ENCODE peak calls at places on chromosome 7, in eight cellular contexts. One of them, this sample, is unnamed.

GRCh38 chr7:51233375-51233774 is 83.2 kb downstream of the COBL start:
- DNase-seq in stimulated activated CD4-positive, alpha-beta T cell treated with anti-CD3 and anti-CD28 coated beads, Interleukin-1b, Interleukin-23, amount 100 ng/mL, for 48 hours: no peak
- DNase-seq in stimulated activated CD8-positive, alpha-beta memory T cell treated with anti-CD3 and anti-CD28 coated beads, Interleukin-2, amount 100 ng/mL, for 48 hours: no peak
- DNase-seq in ecto neural progenitor cell: no peak
- DNase-seq in esophagus muscularis mucosa: no peak
- DNase-seq in HCT116: no peak
- DNase-seq in fibroblast of pulmonary artery: no peak
- DNase-seq in HL-60: no peak
- DNase-seq in this sample: no peak

GRCh38 chr7:81584667-81585066 is 185.2 kb downstream of the HGF start:
- DNase-seq in stimulated activated CD8-positive, alpha-beta memory T cell treated with anti-CD3 and anti-CD28 coated beads, Interleukin-2, amount 100 ng/mL, for 48 hours: no peak
- DNase-seq in fibroblast of pulmonary artery: peak
- DNase-seq in ecto neural progenitor cell: no peak
- DNase-seq in esophagus muscularis mucosa: no peak
- DNase-seq in stimulated activated CD4-positive, alpha-beta T cell treated with anti-CD3 and anti-CD28 coated beads, Interleukin-1b, Interleukin-23, amount 100 ng/mL, for 48 hours: no peak
- DNase-seq in HL-60: no peak
- DNase-seq in HCT116: no peak
- DNase-seq in this sample: no peak

GRCh38 chr7:697259-697615 is 29.3 kb upstream of the DNAAF5 start:
- DNase-seq in HL-60: no peak
- DNase-seq in fibroblast of pulmonary artery: no peak
- DNase-seq in stimulated activated CD4-positive, alpha-beta T cell treated with anti-CD3 and anti-CD28 coated beads, Interleukin-1b, Interleukin-23, amount 100 ng/mL, for 48 hours: no peak
- DNase-seq in stimulated activated CD8-positive, alpha-beta memory T cell treated with anti-CD3 and anti-CD28 coated beads, Interleukin-2, amount 100 ng/mL, for 48 hours: no peak
- DNase-seq in ecto neural progenitor cell: no peak
- DNase-seq in esophagus muscularis mucosa: no peak
- DNase-seq in HCT116: no peak
- DNase-seq in this sample: no peak

GRCh38 chr7:150737265-150738055 is at the start of gene GIMAP5:
- DNase-seq in fibroblast of pulmonary artery: no peak
- DNase-seq in stimulated activated CD4-positive, alpha-beta T cell treated with anti-CD3 and anti-CD28 coated beads, Interleukin-1b, Interleukin-23, amount 100 ng/mL, for 48 hours: peak
- DNase-seq in stimulated activated CD8-positive, alpha-beta memory T cell treated with anti-CD3 and anti-CD28 coated beads, Interleukin-2, amount 100 ng/mL, for 48 hours: no peak
- DNase-seq in esophagus muscularis mucosa: no peak
- DNase-seq in ecto neural progenitor cell: peak
- DNase-seq in HL-60: no peak
- DNase-seq in HCT116: no peak
- DNase-seq in this sample: peak

GRCh38 chr7:1856161-1856965 is 186.3 kb downstream of the ELFN1 start:
- DNase-seq in HL-60: no peak
- DNase-seq in stimulated activated CD8-positive, alpha-beta memory T cell treated with anti-CD3 and anti-CD28 coated beads, Interleukin-2, amount 100 ng/mL, for 48 hours: no peak
- DNase-seq in stimulated activated CD4-positive, alpha-beta T cell treated with anti-CD3 and anti-CD28 coated beads, Interleukin-1b, Interleukin-23, amount 100 ng/mL, for 48 hours: no peak
- DNase-seq in HCT116: no peak
- DNase-seq in ecto neural progenitor cell: peak
- DNase-seq in esophagus muscularis mucosa: no peak
- DNase-seq in fibroblast of pulmonary artery: no peak
- DNase-seq in this sample: no peak

GRCh38 chr7:6346581-6346980 is 74.2 kb upstream of the CYTH3 start:
- DNase-seq in esophagus muscularis mucosa: no peak
- DNase-seq in stimulated activated CD8-positive, alpha-beta memory T cell treated with anti-CD3 and anti-CD28 coated beads, Interleukin-2, amount 100 ng/mL, for 48 hours: no peak
- DNase-seq in ecto neural progenitor cell: no peak
- DNase-seq in stimulated activated CD4-positive, alpha-beta T cell treated with anti-CD3 and anti-CD28 coated beads, Interleukin-1b, Interleukin-23, amount 100 ng/mL, for 48 hours: no peak
- DNase-seq in HL-60: no peak
- DNase-seq in HCT116: no peak
- DNase-seq in fibroblast of pulmonary artery: no peak
- DNase-seq in this sample: no peak

GRCh38 chr7:107384025-107384424 is 85.8 kb upstream of the GPR22 start:
- DNase-seq in stimulated activated CD4-positive, alpha-beta T cell treated with anti-CD3 and anti-CD28 coated beads, Interleukin-1b, Interleukin-23, amount 100 ng/mL, for 48 hours: no peak
- DNase-seq in esophagus muscularis mucosa: no peak
- DNase-seq in fibroblast of pulmonary artery: no peak
- DNase-seq in HCT116: no peak
- DNase-seq in ecto neural progenitor cell: no peak
- DNase-seq in HL-60: no peak
- DNase-seq in stimulated activated CD8-positive, alpha-beta memory T cell treated with anti-CD3 and anti-CD28 coated beads, Interleukin-2, amount 100 ng/mL, for 48 hours: no peak
- DNase-seq in this sample: no peak

GRCh38 chr7:18393465-18394118 is 102.0 kb upstream of the HDAC9 start:
- DNase-seq in fibroblast of pulmonary artery: no peak
- DNase-seq in stimulated activated CD8-positive, alpha-beta memory T cell treated with anti-CD3 and anti-CD28 coated beads, Interleukin-2, amount 100 ng/mL, for 48 hours: no peak
- DNase-seq in HCT116: no peak
- DNase-seq in HL-60: no peak
- DNase-seq in esophagus muscularis mucosa: no peak
- DNase-seq in stimulated activated CD4-positive, alpha-beta T cell treated with anti-CD3 and anti-CD28 coated beads, Interleukin-1b, Interleukin-23, amount 100 ng/mL, for 48 hours: no peak
- DNase-seq in ecto neural progenitor cell: no peak
- DNase-seq in this sample: no peak

GRCh38 chr7:12796397-12797136 is 109.1 kb downstream of the ARL4A start:
- DNase-seq in stimulated activated CD4-positive, alpha-beta T cell treated with anti-CD3 and anti-CD28 coated beads, Interleukin-1b, Interleukin-23, amount 100 ng/mL, for 48 hours: no peak
- DNase-seq in ecto neural progenitor cell: no peak
- DNase-seq in esophagus muscularis mucosa: no peak
- DNase-seq in HL-60: no peak
- DNase-seq in fibroblast of pulmonary artery: no peak
- DNase-seq in HCT116: no peak
- DNase-seq in stimulated activated CD8-positive, alpha-beta memory T cell treated with anti-CD3 and anti-CD28 coated beads, Interleukin-2, amount 100 ng/mL, for 48 hours: no peak
- DNase-seq in this sample: no peak

GRCh38 chr7:3309140-3309539 is 8.1 kb downstream of the SDK1 start:
- DNase-seq in ecto neural progenitor cell: no peak
- DNase-seq in HCT116: no peak
- DNase-seq in stimulated activated CD4-positive, alpha-beta T cell treated with anti-CD3 and anti-CD28 coated beads, Interleukin-1b, Interleukin-23, amount 100 ng/mL, for 48 hours: no peak
- DNase-seq in HL-60: no peak
- DNase-seq in fibroblast of pulmonary artery: peak
- DNase-seq in esophagus muscularis mucosa: no peak
- DNase-seq in stimulated activated CD8-positive, alpha-beta memory T cell treated with anti-CD3 and anti-CD28 coated beads, Interleukin-2, amount 100 ng/mL, for 48 hours: no peak
- DNase-seq in this sample: no peak

GRCh38 chr7:19530852-19531251 is 178.0 kb downstream of the POLR1F start:
- DNase-seq in HL-60: no peak
- DNase-seq in ecto neural progenitor cell: no peak
- DNase-seq in stimulated activated CD8-positive, alpha-beta memory T cell treated with anti-CD3 and anti-CD28 coated beads, Interleukin-2, amount 100 ng/mL, for 48 hours: no peak
- DNase-seq in esophagus muscularis mucosa: no peak
- DNase-seq in HCT116: no peak
- DNase-seq in fibroblast of pulmonary artery: no peak
- DNase-seq in stimulated activated CD4-positive, alpha-beta T cell treated with anti-CD3 and anti-CD28 coated beads, Interleukin-1b, Interleukin-23, amount 100 ng/mL, for 48 hours: no peak
- DNase-seq in this sample: no peak

GRCh38 chr7:99860281-99861127 is 16.3 kb downstream of the OR2AE1 start:
- DNase-seq in HL-60: no peak
- DNase-seq in fibroblast of pulmonary artery: peak
- DNase-seq in HCT116: no peak
- DNase-seq in ecto neural progenitor cell: no peak
- DNase-seq in stimulated activated CD8-positive, alpha-beta memory T cell treated with anti-CD3 and anti-CD28 coated beads, Interleukin-2, amount 100 ng/mL, for 48 hours: no peak
- DNase-seq in esophagus muscularis mucosa: no peak
- DNase-seq in stimulated activated CD4-positive, alpha-beta T cell treated with anti-CD3 and anti-CD28 coated beads, Interleukin-1b, Interleukin-23, amount 100 ng/mL, for 48 hours: no peak
- DNase-seq in this sample: peak

GRCh38 chr7:22702516-22702915 is 24.5 kb upstream of the IL6 start:
- DNase-seq in stimulated activated CD4-positive, alpha-beta T cell treated with anti-CD3 and anti-CD28 coated beads, Interleukin-1b, Interleukin-23, amount 100 ng/mL, for 48 hours: no peak
- DNase-seq in ecto neural progenitor cell: no peak
- DNase-seq in stimulated activated CD8-positive, alpha-beta memory T cell treated with anti-CD3 and anti-CD28 coated beads, Interleukin-2, amount 100 ng/mL, for 48 hours: no peak
- DNase-seq in HCT116: no peak
- DNase-seq in fibroblast of pulmonary artery: no peak
- DNase-seq in HL-60: no peak
- DNase-seq in esophagus muscularis mucosa: no peak
- DNase-seq in this sample: no peak

GRCh38 chr7:134527979-134528371 is 608 bp downstream of the AKR1B10 start:
- DNase-seq in stimulated activated CD4-positive, alpha-beta T cell treated with anti-CD3 and anti-CD28 coated beads, Interleukin-1b, Interleukin-23, amount 100 ng/mL, for 48 hours: no peak
- DNase-seq in fibroblast of pulmonary artery: peak
- DNase-seq in esophagus muscularis mucosa: no peak
- DNase-seq in stimulated activated CD8-positive, alpha-beta memory T cell treated with anti-CD3 and anti-CD28 coated beads, Interleukin-2, amount 100 ng/mL, for 48 hours: no peak
- DNase-seq in HCT116: no peak
- DNase-seq in ecto neural progenitor cell: no peak
- DNase-seq in HL-60: no peak
- DNase-seq in this sample: no peak

GRCh38 chr7:460374-461117 is 59.1 kb downstream of the PDGFA start:
- DNase-seq in HCT116: no peak
- DNase-seq in esophagus muscularis mucosa: no peak
- DNase-seq in HL-60: no peak
- DNase-seq in fibroblast of pulmonary artery: peak
- DNase-seq in ecto neural progenitor cell: peak
- DNase-seq in stimulated activated CD8-positive, alpha-beta memory T cell treated with anti-CD3 and anti-CD28 coated beads, Interleukin-2, amount 100 ng/mL, for 48 hours: no peak
- DNase-seq in stimulated activated CD4-positive, alpha-beta T cell treated with anti-CD3 and anti-CD28 coated beads, Interleukin-1b, Interleukin-23, amount 100 ng/mL, for 48 hours: no peak
- DNase-seq in this sample: no peak

GRCh38 chr7:148763622-148764021 is 64.9 kb downstream of the CUL1 start:
- DNase-seq in stimulated activated CD4-positive, alpha-beta T cell treated with anti-CD3 and anti-CD28 coated beads, Interleukin-1b, Interleukin-23, amount 100 ng/mL, for 48 hours: no peak
- DNase-seq in esophagus muscularis mucosa: no peak
- DNase-seq in stimulated activated CD8-positive, alpha-beta memory T cell treated with anti-CD3 and anti-CD28 coated beads, Interleukin-2, amount 100 ng/mL, for 48 hours: no peak
- DNase-seq in fibroblast of pulmonary artery: peak
- DNase-seq in ecto neural progenitor cell: no peak
- DNase-seq in HL-60: no peak
- DNase-seq in HCT116: no peak
- DNase-seq in this sample: no peak

GRCh38 chr7:112069879-112070321 is 136.3 kb downstream of the DOCK4 start:
- DNase-seq in ecto neural progenitor cell: no peak
- DNase-seq in HL-60: no peak
- DNase-seq in fibroblast of pulmonary artery: peak
- DNase-seq in stimulated activated CD4-positive, alpha-beta T cell treated with anti-CD3 and anti-CD28 coated beads, Interleukin-1b, Interleukin-23, amount 100 ng/mL, for 48 hours: no peak
- DNase-seq in HCT116: no peak
- DNase-seq in esophagus muscularis mucosa: no peak
- DNase-seq in stimulated activated CD8-positive, alpha-beta memory T cell treated with anti-CD3 and anti-CD28 coated beads, Interleukin-2, amount 100 ng/mL, for 48 hours: no peak
- DNase-seq in this sample: no peak

GRCh38 chr7:80681272-80681885 is 42.9 kb downstream of the CD36 start:
- DNase-seq in ecto neural progenitor cell: no peak
- DNase-seq in HL-60: no peak
- DNase-seq in fibroblast of pulmonary artery: peak
- DNase-seq in stimulated activated CD8-positive, alpha-beta memory T cell treated with anti-CD3 and anti-CD28 coated beads, Interleukin-2, amount 100 ng/mL, for 48 hours: no peak
- DNase-seq in stimulated activated CD4-positive, alpha-beta T cell treated with anti-CD3 and anti-CD28 coated beads, Interleukin-1b, Interleukin-23, amount 100 ng/mL, for 48 hours: no peak
- DNase-seq in esophagus muscularis mucosa: no peak
- DNase-seq in HCT116: peak
- DNase-seq in this sample: no peak

GRCh38 chr7:107980671-107981190 is 22.2 kb downstream of the LAMB1 start:
- DNase-seq in ecto neural progenitor cell: no peak
- DNase-seq in HCT116: no peak
- DNase-seq in HL-60: no peak
- DNase-seq in stimulated activated CD4-positive, alpha-beta T cell treated with anti-CD3 and anti-CD28 coated beads, Interleukin-1b, Interleukin-23, amount 100 ng/mL, for 48 hours: no peak
- DNase-seq in esophagus muscularis mucosa: no peak
- DNase-seq in fibroblast of pulmonary artery: no peak
- DNase-seq in stimulated activated CD8-positive, alpha-beta memory T cell treated with anti-CD3 and anti-CD28 coated beads, Interleukin-2, amount 100 ng/mL, for 48 hours: no peak
- DNase-seq in this sample: no peak

GRCh38 chr7:7956531-7957221 is 11.9 kb upstream of the GLCCI1 start:
- DNase-seq in fibroblast of pulmonary artery: peak
- DNase-seq in HL-60: no peak
- DNase-seq in ecto neural progenitor cell: no peak
- DNase-seq in esophagus muscularis mucosa: no peak
- DNase-seq in stimulated activated CD4-positive, alpha-beta T cell treated with anti-CD3 and anti-CD28 coated beads, Interleukin-1b, Interleukin-23, amount 100 ng/mL, for 48 hours: no peak
- DNase-seq in stimulated activated CD8-positive, alpha-beta memory T cell treated with anti-CD3 and anti-CD28 coated beads, Interleukin-2, amount 100 ng/mL, for 48 hours: no peak
- DNase-seq in HCT116: no peak
- DNase-seq in this sample: no peak

GRCh38 chr7:145698526-145699262 is 417.9 kb upstream of the CNTNAP2 start:
- DNase-seq in stimulated activated CD4-positive, alpha-beta T cell treated with anti-CD3 and anti-CD28 coated beads, Interleukin-1b, Interleukin-23, amount 100 ng/mL, for 48 hours: no peak
- DNase-seq in esophagus muscularis mucosa: no peak
- DNase-seq in HCT116: no peak
- DNase-seq in stimulated activated CD8-positive, alpha-beta memory T cell treated with anti-CD3 and anti-CD28 coated beads, Interleukin-2, amount 100 ng/mL, for 48 hours: no peak
- DNase-seq in fibroblast of pulmonary artery: no peak
- DNase-seq in ecto neural progenitor cell: no peak
- DNase-seq in HL-60: no peak
- DNase-seq in this sample: no peak

GRCh38 chr7:134992626-134993179 is 6.4 kb downstream of the AGBL3 start:
- DNase-seq in esophagus muscularis mucosa: no peak
- DNase-seq in HL-60: no peak
- DNase-seq in fibroblast of pulmonary artery: peak
- DNase-seq in ecto neural progenitor cell: no peak
- DNase-seq in stimulated activated CD4-positive, alpha-beta T cell treated with anti-CD3 and anti-CD28 coated beads, Interleukin-1b, Interleukin-23, amount 100 ng/mL, for 48 hours: peak
- DNase-seq in stimulated activated CD8-positive, alpha-beta memory T cell treated with anti-CD3 and anti-CD28 coated beads, Interleukin-2, amount 100 ng/mL, for 48 hours: no peak
- DNase-seq in HCT116: no peak
- DNase-seq in this sample: no peak

GRCh38 chr7:106521115-106521514 is 139.8 kb downstream of the CCDC71L start:
- DNase-seq in stimulated activated CD4-positive, alpha-beta T cell treated with anti-CD3 and anti-CD28 coated beads, Interleukin-1b, Interleukin-23, amount 100 ng/mL, for 48 hours: no peak
- DNase-seq in ecto neural progenitor cell: no peak
- DNase-seq in stimulated activated CD8-positive, alpha-beta memory T cell treated with anti-CD3 and anti-CD28 coated beads, Interleukin-2, amount 100 ng/mL, for 48 hours: no peak
- DNase-seq in fibroblast of pulmonary artery: no peak
- DNase-seq in esophagus muscularis mucosa: no peak
- DNase-seq in HCT116: peak
- DNase-seq in HL-60: no peak
- DNase-seq in this sample: no peak

GRCh38 chr7:99953649-99954048 is 22.2 kb downstream of the AZGP1 start:
- DNase-seq in stimulated activated CD8-positive, alpha-beta memory T cell treated with anti-CD3 and anti-CD28 coated beads, Interleukin-2, amount 100 ng/mL, for 48 hours: no peak
- DNase-seq in HL-60: peak
- DNase-seq in ecto neural progenitor cell: no peak
- DNase-seq in fibroblast of pulmonary artery: peak
- DNase-seq in HCT116: no peak
- DNase-seq in esophagus muscularis mucosa: no peak
- DNase-seq in stimulated activated CD4-positive, alpha-beta T cell treated with anti-CD3 and anti-CD28 coated beads, Interleukin-1b, Interleukin-23, amount 100 ng/mL, for 48 hours: peak
- DNase-seq in this sample: no peak

GRCh38 chr7:137484326-137484725 is 140.8 kb upstream of the PTN start:
- DNase-seq in fibroblast of pulmonary artery: no peak
- DNase-seq in stimulated activated CD8-positive, alpha-beta memory T cell treated with anti-CD3 and anti-CD28 coated beads, Interleukin-2, amount 100 ng/mL, for 48 hours: no peak
- DNase-seq in ecto neural progenitor cell: no peak
- DNase-seq in HL-60: no peak
- DNase-seq in HCT116: no peak
- DNase-seq in stimulated activated CD4-positive, alpha-beta T cell treated with anti-CD3 and anti-CD28 coated beads, Interleukin-1b, Interleukin-23, amount 100 ng/mL, for 48 hours: no peak
- DNase-seq in esophagus muscularis mucosa: no peak
- DNase-seq in this sample: no peak

GRCh38 chr7:147182859-147183258 is 1066.3 kb downstream of the CNTNAP2 start:
- DNase-seq in esophagus muscularis mucosa: no peak
- DNase-seq in ecto neural progenitor cell: no peak
- DNase-seq in HL-60: no peak
- DNase-seq in fibroblast of pulmonary artery: peak
- DNase-seq in HCT116: no peak
- DNase-seq in stimulated activated CD8-positive, alpha-beta memory T cell treated with anti-CD3 and anti-CD28 coated beads, Interleukin-2, amount 100 ng/mL, for 48 hours: no peak
- DNase-seq in stimulated activated CD4-positive, alpha-beta T cell treated with anti-CD3 and anti-CD28 coated beads, Interleukin-1b, Interleukin-23, amount 100 ng/mL, for 48 hours: no peak
- DNase-seq in this sample: no peak

GRCh38 chr7:135802697-135803096 is 54.1 kb upstream of the FAM180A start:
- DNase-seq in HCT116: no peak
- DNase-seq in esophagus muscularis mucosa: no peak
- DNase-seq in HL-60: no peak
- DNase-seq in stimulated activated CD8-positive, alpha-beta memory T cell treated with anti-CD3 and anti-CD28 coated beads, Interleukin-2, amount 100 ng/mL, for 48 hours: no peak
- DNase-seq in ecto neural progenitor cell: no peak
- DNase-seq in fibroblast of pulmonary artery: peak
- DNase-seq in stimulated activated CD4-positive, alpha-beta T cell treated with anti-CD3 and anti-CD28 coated beads, Interleukin-1b, Interleukin-23, amount 100 ng/mL, for 48 hours: no peak
- DNase-seq in this sample: no peak

GRCh38 chr7:79401254-79401653 is 52.2 kb downstream of the MAGI2 start:
- DNase-seq in fibroblast of pulmonary artery: no peak
- DNase-seq in stimulated activated CD8-positive, alpha-beta memory T cell treated with anti-CD3 and anti-CD28 coated beads, Interleukin-2, amount 100 ng/mL, for 48 hours: no peak
- DNase-seq in esophagus muscularis mucosa: no peak
- DNase-seq in stimulated activated CD4-positive, alpha-beta T cell treated with anti-CD3 and anti-CD28 coated beads, Interleukin-1b, Interleukin-23, amount 100 ng/mL, for 48 hours: no peak
- DNase-seq in ecto neural progenitor cell: no peak
- DNase-seq in HL-60: no peak
- DNase-seq in HCT116: no peak
- DNase-seq in this sample: no peak

GRCh38 chr7:30475580-30475979 is 3.0 kb downstream of the NOD1 start:
- DNase-seq in esophagus muscularis mucosa: no peak
- DNase-seq in ecto neural progenitor cell: no peak
- DNase-seq in HCT116: no peak
- DNase-seq in HL-60: no peak
- DNase-seq in stimulated activated CD4-positive, alpha-beta T cell treated with anti-CD3 and anti-CD28 coated beads, Interleukin-1b, Interleukin-23, amount 100 ng/mL, for 48 hours: no peak
- DNase-seq in stimulated activated CD8-positive, alpha-beta memory T cell treated with anti-CD3 and anti-CD28 coated beads, Interleukin-2, amount 100 ng/mL, for 48 hours: no peak
- DNase-seq in fibroblast of pulmonary artery: no peak
- DNase-seq in this sample: no peak

GRCh38 chr7:66359656-66360211 is 154.6 kb downstream of the TPST1 start:
- DNase-seq in HL-60: no peak
- DNase-seq in fibroblast of pulmonary artery: peak
- DNase-seq in stimulated activated CD8-positive, alpha-beta memory T cell treated with anti-CD3 and anti-CD28 coated beads, Interleukin-2, amount 100 ng/mL, for 48 hours: no peak
- DNase-seq in HCT116: no peak
- DNase-seq in esophagus muscularis mucosa: no peak
- DNase-seq in ecto neural progenitor cell: no peak
- DNase-seq in stimulated activated CD4-positive, alpha-beta T cell treated with anti-CD3 and anti-CD28 coated beads, Interleukin-1b, Interleukin-23, amount 100 ng/mL, for 48 hours: no peak
- DNase-seq in this sample: no peak

GRCh38 chr7:27962250-27962649 is 218.3 kb downstream of the JAZF1 start:
- DNase-seq in stimulated activated CD4-positive, alpha-beta T cell treated with anti-CD3 and anti-CD28 coated beads, Interleukin-1b, Interleukin-23, amount 100 ng/mL, for 48 hours: no peak
- DNase-seq in HCT116: no peak
- DNase-seq in fibroblast of pulmonary artery: no peak
- DNase-seq in stimulated activated CD8-positive, alpha-beta memory T cell treated with anti-CD3 and anti-CD28 coated beads, Interleukin-2, amount 100 ng/mL, for 48 hours: no peak
- DNase-seq in ecto neural progenitor cell: no peak
- DNase-seq in esophagus muscularis mucosa: no peak
- DNase-seq in HL-60: no peak
- DNase-seq in this sample: no peak

GRCh38 chr7:96040250-96040772 is 268.0 kb downstream of the DYNC1I1 start:
- DNase-seq in stimulated activated CD8-positive, alpha-beta memory T cell treated with anti-CD3 and anti-CD28 coated beads, Interleukin-2, amount 100 ng/mL, for 48 hours: no peak
- DNase-seq in HL-60: no peak
- DNase-seq in stimulated activated CD4-positive, alpha-beta T cell treated with anti-CD3 and anti-CD28 coated beads, Interleukin-1b, Interleukin-23, amount 100 ng/mL, for 48 hours: no peak
- DNase-seq in esophagus muscularis mucosa: no peak
- DNase-seq in ecto neural progenitor cell: no peak
- DNase-seq in HCT116: no peak
- DNase-seq in fibroblast of pulmonary artery: no peak
- DNase-seq in this sample: no peak

GRCh38 chr7:12965767-12966166 is 278.3 kb downstream of the ARL4A start:
- DNase-seq in stimulated activated CD4-positive, alpha-beta T cell treated with anti-CD3 and anti-CD28 coated beads, Interleukin-1b, Interleukin-23, amount 100 ng/mL, for 48 hours: no peak
- DNase-seq in ecto neural progenitor cell: no peak
- DNase-seq in esophagus muscularis mucosa: no peak
- DNase-seq in HCT116: no peak
- DNase-seq in stimulated activated CD8-positive, alpha-beta memory T cell treated with anti-CD3 and anti-CD28 coated beads, Interleukin-2, amount 100 ng/mL, for 48 hours: no peak
- DNase-seq in fibroblast of pulmonary artery: no peak
- DNase-seq in HL-60: no peak
- DNase-seq in this sample: no peak

GRCh38 chr7:82810558-82811259 is 352.0 kb downstream of the PCLO start:
- DNase-seq in HL-60: no peak
- DNase-seq in fibroblast of pulmonary artery: peak
- DNase-seq in HCT116: peak
- DNase-seq in stimulated activated CD4-positive, alpha-beta T cell treated with anti-CD3 and anti-CD28 coated beads, Interleukin-1b, Interleukin-23, amount 100 ng/mL, for 48 hours: no peak
- DNase-seq in ecto neural progenitor cell: no peak
- DNase-seq in stimulated activated CD8-positive, alpha-beta memory T cell treated with anti-CD3 and anti-CD28 coated beads, Interleukin-2, amount 100 ng/mL, for 48 hours: no peak
- DNase-seq in esophagus muscularis mucosa: no peak
- DNase-seq in this sample: no peak